ENCODE peak calls at places on chromosomes 6 and 20, in four cellular contexts. E is CD8-positive, alpha-beta T cell; K is WTC11; B is HFF-Myc. Z is an unnamed sample.

GRCh38 chr20:51661609-51662178 is 106.5 kb downstream of the ATP9A start:
- DNase-seq in E (peak), K (no peak), B (peak), Z (no peak)

GRCh38 chr20:41005361-41005729 is 23.3 kb upstream of the TOP1 start:
- DNase-seq in K (no peak), E (no peak), B (peak), Z (no peak)

GRCh38 chr20:32227316-32227715 is 19.6 kb downstream of the POFUT1 start:
- DNase-seq in B (no peak), E (no peak), K (no peak), Z (no peak)

GRCh38 chr6:108876929-108877775 is 28.9 kb downstream of the ARMC2 start:
- DNase-seq in E (no peak), B (no peak), K (no peak), Z (no peak)

GRCh38 chr20:10670521-10671220 is 3.1 kb downstream of the JAG1 start:
- DNase-seq in B (no peak), E (no peak), K (no peak), Z (peak)

GRCh38 chr6:129792049-129792448 is 69.1 kb downstream of the TMEM244 start:
- DNase-seq in E (no peak), K (no peak), B (no peak), Z (no peak)

GRCh38 chr6:165817148-165817547 is 154.1 kb upstream of the PDE10A start:
- DNase-seq in B (no peak), E (no peak), K (no peak), Z (no peak)

GRCh38 chr6:139262519-139263300 is 29.1 kb downstream of the TXLNB start:
- DNase-seq in E (no peak), B (no peak), K (no peak), Z (no peak)

GRCh38 chr6:4394786-4395185 is 259.4 kb upstream of the ECI2 start:
- DNase-seq in B (no peak), E (no peak), K (no peak), Z (no peak)

GRCh38 chr6:5398530-5398929 is 137.2 kb downstream of the FARS2 start:
- DNase-seq in K (no peak), E (no peak), B (no peak), Z (no peak)

GRCh38 chr20:49420292-49420691 is 62.2 kb downstream of the KCNB1 start:
- DNase-seq in B (no peak), K (no peak), E (no peak), Z (no peak)

GRCh38 chr6:53474010-53474409 is 70.9 kb downstream of the GCLC start:
- DNase-seq in E (no peak), K (no peak), B (no peak), Z (no peak)

GRCh38 chr20:36895036-36895435 is 19.1 kb downstream of the TLDC2 start:
- DNase-seq in B (no peak), K (no peak), E (no peak), Z (no peak)

GRCh38 chr6:34196116-34196832 is 40.4 kb upstream of the HMGA1 start:
- DNase-seq in E (peak), K (peak), B (peak), Z (peak)

DNA sequence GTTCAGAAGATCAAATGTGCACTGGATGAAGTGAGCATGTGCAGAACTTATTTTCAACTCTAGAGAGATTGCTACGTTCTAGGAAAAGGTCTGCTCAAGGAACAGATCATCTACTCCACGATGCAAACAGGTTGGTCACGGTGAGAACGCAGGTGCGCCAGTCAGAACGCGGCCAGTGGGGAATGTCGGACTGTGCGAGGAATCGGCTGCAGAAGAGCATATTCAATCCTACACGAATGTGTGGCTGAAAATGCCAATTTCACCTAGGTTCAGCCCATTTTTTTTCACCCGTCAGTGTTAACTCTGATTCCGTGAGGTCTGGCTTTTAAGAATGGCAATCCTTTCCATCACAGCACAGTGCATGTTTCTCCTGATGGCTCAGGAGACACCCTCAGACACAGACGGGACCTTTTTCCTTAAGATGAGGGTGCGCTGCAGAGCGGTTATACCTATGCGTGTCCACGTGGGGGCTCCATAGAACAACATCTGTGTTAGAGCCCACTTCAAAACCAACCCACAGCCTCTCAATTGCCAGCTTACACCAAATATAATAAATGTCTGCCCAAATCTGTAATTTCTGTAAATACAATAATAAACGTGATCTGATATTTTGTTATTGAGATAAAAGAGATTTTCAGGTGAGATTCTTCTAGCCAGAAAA is 250.4 kb downstream of the FOXA2 start:
- DNase-seq in K (peak), B (peak), E (peak), Z (peak)
- TF ChIP-seq CTCF in K (peak), B (peak), E (peak), Z (peak)

DNA sequence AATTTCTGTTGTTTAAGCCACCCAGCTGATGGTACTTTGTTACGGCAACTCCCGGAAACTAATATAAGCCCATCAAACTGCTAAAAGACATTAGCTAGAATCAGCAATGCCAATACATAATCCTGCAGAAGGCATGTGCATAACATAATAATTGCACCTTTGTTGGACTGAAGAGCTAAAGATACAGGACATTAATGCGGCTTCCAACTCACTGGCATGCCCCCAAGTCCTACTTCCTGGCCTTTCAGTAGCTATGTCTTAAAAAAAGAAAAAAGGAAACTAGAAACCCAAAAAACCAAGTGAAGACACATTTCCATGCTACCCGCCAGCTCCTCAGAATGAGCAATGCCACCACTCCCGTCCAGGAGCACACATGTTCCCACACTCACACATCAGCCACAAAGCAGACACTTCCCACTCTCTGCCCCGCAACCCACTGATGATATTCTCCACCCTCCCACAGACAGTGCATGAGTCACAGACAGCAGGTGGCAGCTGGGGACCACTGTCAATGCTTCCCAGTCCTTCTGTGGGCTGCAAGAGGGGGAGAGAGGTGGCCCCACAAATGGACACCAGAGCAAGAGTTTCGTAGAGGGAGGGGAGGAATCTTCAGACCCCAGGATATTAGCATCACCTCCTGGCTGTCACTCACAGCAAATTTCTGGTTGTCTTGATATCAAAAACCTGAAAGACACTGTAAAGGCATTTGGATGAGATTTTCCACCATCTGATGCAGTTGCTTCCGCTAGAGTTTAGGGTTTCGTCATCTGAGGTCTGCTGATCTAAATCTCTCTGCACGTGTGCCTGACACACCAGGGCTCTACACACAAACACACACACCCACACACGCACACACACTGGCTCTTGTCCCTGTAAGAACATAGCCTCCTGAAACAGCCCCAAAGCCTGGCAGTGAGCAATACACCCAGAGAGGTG is 32.8 kb downstream of the GFOD1 start:
- DNase-seq in K (no peak), B (no peak), E (peak), Z (no peak)
- TF ChIP-seq CTCF in K (no peak), B (no peak), E (peak), Z (no peak)

GRCh38 chr20:59770270-59770669 is 163.2 kb downstream of the SYCP2 start:
- DNase-seq in E (no peak), B (no peak), K (no peak), Z (no peak)
- TF ChIP-seq CTCF in E (no peak), B (no peak), K (no peak), Z (peak)

DNA sequence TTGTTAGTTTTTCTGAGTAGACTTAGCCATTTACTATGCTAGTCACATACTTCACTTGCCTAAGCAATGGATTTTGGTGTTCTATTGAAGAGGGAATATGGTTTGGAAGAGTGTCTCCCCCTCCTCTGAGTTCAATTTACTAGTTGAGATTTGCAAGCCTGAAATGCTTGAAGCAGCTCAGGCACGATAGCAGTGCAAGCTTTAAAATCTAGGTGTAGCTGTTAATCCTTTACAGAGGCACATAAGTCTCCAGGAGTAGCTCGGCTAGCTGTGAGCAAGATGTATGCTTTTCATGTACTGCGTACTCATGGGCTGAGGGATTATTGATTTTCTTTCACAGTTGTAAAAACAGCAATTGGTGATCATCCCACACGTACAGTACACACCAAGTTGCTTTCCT is 745 bp downstream of the FLRT3 start:
- DNase-seq in K (no peak), B (no peak), E (no peak), Z (no peak)
- TF ChIP-seq CTCF in K (no peak), B (no peak), E (no peak), Z (no peak)

GRCh38 chr6:1262704-1263038 is 49.2 kb upstream of the FOXQ1 start:
- DNase-seq in K (no peak), E (no peak), B (no peak), Z (no peak)

GRCh38 chr6:1264619-1265445 is 47.1 kb upstream of the FOXQ1 start:
- DNase-seq in K (no peak), E (no peak), B (no peak), Z (no peak)

GRCh38 chr6:1266686-1267056 is 45.2 kb upstream of the FOXQ1 start:
- DNase-seq in K (no peak), B (no peak), E (no peak), Z (no peak)

GRCh38 chr6:1263850-1264377 is 48.0 kb upstream of the FOXQ1 start:
- DNase-seq in E (no peak), K (no peak), B (no peak), Z (no peak)

GRCh38 chr6:1263039-1263849 is 48.7 kb upstream of the FOXQ1 start:
- DNase-seq in E (no peak), K (peak), B (no peak), Z (no peak)
- TF ChIP-seq CTCF in E (no peak), K (no peak), B (peak), Z (no peak)

GRCh38 chr6:134577998-134578397 is 260.1 kb upstream of the SGK1 start:
- DNase-seq in B (no peak), K (no peak), E (no peak), Z (no peak)
- TF ChIP-seq CTCF in B (no peak), K (no peak), E (no peak), Z (no peak)

DNA sequence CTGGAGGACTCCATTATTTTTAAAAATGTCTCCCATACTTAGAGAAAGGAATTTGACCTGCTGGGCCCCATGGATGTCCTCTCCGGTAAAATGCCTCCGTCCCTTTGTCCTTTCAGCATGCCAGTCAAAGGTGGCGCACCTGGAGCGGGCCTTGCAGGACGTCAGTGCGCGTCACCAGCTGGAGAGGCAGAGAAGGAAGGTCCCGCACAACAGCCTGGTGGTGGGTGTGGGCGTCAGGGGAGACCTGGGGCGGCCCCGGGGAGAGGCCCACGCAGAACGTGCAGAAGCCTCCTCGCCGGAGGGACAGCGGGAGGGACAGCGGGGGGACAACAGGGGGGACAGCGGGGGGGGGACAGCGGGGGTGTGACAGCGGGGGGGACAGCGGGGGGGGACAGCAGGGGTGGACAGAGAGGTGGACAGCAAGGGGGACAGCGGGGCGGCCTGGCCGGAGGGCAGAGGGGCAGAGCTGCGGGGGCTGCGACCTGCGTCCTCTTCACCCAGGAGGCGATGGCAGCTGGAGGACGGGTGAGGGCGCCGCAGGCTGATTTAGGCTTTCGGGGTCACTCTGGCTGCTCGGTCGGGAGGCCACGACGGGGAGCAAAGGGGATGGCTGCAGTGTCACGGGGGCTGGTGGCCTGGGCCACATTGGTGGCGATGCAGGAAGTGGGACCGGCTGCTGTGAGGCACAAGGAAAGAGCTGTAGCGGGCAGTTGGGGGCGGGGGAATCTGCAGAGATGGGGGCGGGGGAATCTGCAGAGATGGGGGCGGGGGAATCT is 859 bp upstream of the KIF25 start:
- DNase-seq in B (no peak), K (peak), E (no peak), Z (peak)
- TF ChIP-seq CTCF in B (no peak), K (no peak), E (no peak), Z (no peak)

Z was measured in neural crest cell.